ENCODE peak calls at places on chromosomes 6 and 20, in eight cellular contexts. X, K, Z, E, F, T, V and H are unnamed samples.

GRCh38 chr20:41192575-41192974 is 55.2 kb downstream of the PLCG1 start:
- DNase-seq in X (no peak), K (no peak), Z (no peak), E (no peak), F (no peak), T (no peak), V (no peak), H (no peak)

GRCh38 chr6:170092826-170093225 is 198.1 kb downstream of the DLL1 start:
- DNase-seq in X (no peak), K (no peak), Z (no peak), E (no peak), F (no peak), T (no peak), V (no peak), H (no peak)

GRCh38 chr6:15366003-15366535 is 120.2 kb downstream of the JARID2 start:
- DNase-seq in X (no peak), K (no peak), Z (no peak), E (no peak), F (no peak), T (no peak), V (no peak), H (no peak)

GRCh38 chr20:42549496-42549895 is 640.2 kb downstream of the PTPRT start:
- DNase-seq in X (no peak), K (no peak), Z (no peak), E (no peak), F (no peak), T (no peak), V (no peak), H (no peak)

GRCh38 chr20:1310087-1310486 is 18.9 kb downstream of the SDCBP2 start:
- DNase-seq in X (no peak), K (no peak), Z (no peak), E (no peak), F (no peak), T (no peak), V (no peak), H (no peak)

GRCh38 chr6:51711876-51712275 is 375.5 kb downstream of the PKHD1 start:
- DNase-seq in X (no peak), K (no peak), Z (no peak), E (no peak), F (no peak), T (no peak), V (no peak), H (no peak)

GRCh38 chr6:119535332-119535731 is 185.8 kb upstream of the MAN1A1 start:
- DNase-seq in X (no peak), K (no peak), Z (no peak), E (no peak), F (no peak), T (no peak), V (no peak), H (peak)

GRCh38 chr20:47586648-47587306 is 85.1 kb downstream of the NCOA3 start:
- DNase-seq in X (no peak), K (no peak), Z (no peak), E (peak), F (no peak), T (no peak), V (peak), H (no peak)

GRCh38 chr6:166439366-166440091 is 56.8 kb upstream of the MPC1 start:
- DNase-seq in X (no peak), K (no peak), Z (no peak), E (no peak), F (no peak), T (no peak), V (no peak), H (no peak)

GRCh38 chr20:3784226-3784853 is 2.2 kb downstream of the CENPB start:
- DNase-seq in X (no peak), K (no peak), Z (no peak), E (no peak), F (no peak), T (no peak), V (no peak), H (no peak)

DNA sequence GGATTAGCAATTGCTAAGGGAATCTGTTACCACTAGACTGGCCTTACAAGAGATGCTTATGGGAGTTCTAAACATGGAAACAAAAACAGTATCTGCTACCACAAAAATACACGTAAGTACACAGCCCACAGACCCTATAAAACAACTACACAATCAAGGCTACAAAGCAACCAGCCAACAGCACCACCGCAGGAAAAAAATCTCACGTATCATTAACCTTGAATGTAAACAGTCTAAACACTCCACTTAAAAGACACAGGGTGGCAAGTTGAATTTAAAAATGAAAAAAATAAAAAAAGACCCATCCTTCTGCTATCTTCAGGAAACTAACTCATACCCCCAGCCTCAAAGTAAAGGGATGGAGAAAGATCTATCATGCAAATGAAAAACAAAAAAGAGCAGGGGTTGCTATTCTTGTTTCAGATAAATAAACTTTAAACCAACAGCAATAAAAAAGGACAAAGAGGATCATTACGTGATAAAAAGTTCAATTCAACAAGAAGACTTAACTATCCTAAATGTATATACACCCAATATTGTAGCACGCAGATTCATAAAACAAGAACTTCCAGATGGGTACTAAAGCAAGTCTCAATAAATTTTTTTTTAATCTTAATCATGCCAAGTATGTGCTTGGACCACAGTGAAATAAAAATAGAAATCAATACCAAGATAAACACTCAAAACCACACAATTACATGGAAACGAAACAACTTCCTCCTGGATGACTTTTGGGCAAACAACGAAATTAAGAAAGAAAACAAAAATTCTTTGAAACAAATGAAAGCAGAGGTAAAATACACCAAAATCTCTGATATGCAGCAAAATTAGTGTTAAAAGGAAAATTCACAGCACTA is 52.3 kb downstream of the RNGTT start:
- DNase-seq in X (no peak), K (no peak), Z (no peak), E (peak), F (no peak), T (no peak), V (no peak), H (no peak)
- H3K27ac ChIP-seq in X (no peak), K (no peak), Z (no peak), E (no peak), F (no peak), T (no peak), V (no peak), H (no peak)

DNA sequence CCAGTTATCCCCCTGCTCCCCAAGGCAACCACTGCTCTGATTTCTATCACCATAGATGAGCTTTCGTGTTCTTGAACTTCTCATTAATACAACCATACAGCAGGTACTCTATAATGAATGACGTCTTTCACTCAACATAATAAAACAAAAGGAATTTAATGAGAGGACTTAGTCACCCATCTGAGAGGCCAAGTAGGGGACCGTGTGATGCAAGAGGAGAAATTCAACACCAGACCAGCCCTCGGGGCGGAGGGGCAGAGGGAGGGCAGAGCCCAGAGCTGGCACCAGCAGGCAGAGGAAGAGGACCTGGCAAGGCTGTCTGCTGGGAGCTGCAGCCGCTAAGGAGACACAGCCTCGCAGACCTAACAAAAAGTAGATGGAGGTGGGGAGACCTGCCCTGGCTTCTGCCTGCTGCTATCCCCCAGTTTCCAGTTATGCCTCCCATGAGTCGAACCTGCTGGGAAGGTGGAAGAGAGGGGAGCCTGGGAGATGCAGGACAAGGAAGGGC is 13.7 kb downstream of the CCN5 start:
- DNase-seq in X (no peak), K (no peak), Z (peak), E (peak), F (peak), T (peak), V (peak), H (no peak)
- H3K27ac ChIP-seq in X (peak), K (no peak), Z (peak), E (no peak), F (peak), T (no peak), V (no peak), H (no peak)

DNA sequence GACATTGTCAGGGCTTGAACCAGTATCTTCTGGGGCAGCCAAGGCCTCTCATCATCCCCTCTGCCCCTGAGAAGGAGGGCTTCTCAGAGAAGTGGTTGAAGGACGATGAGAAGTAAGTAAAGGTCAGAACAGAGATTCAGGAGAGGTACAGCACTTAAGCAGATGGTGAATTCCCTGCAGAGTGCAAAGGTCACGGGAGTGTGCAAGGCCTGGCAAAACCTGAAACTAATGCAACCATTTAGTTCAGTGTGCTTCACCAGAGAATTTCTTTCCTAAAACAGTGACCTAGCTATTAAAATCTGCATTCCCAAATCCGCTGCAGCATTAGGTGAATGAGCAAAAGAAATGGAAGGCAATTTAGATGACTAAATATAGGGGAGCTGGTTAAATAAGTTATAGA is 58.4 kb downstream of the TRERF1 start:
- DNase-seq in X (no peak), K (no peak), Z (no peak), E (no peak), F (no peak), T (no peak), V (no peak), H (no peak)
- H3K27ac ChIP-seq in X (no peak), K (no peak), Z (no peak), E (no peak), F (no peak), T (no peak), V (peak), H (no peak)

GRCh38 chr20:38714308-38714707 is 10.0 kb upstream of the SLC32A1 start:
- DNase-seq in X (no peak), K (no peak), Z (no peak), E (no peak), F (no peak), T (no peak), V (no peak), H (no peak)
- H3K27ac ChIP-seq in X (no peak), K (no peak), Z (no peak), E (no peak), F (no peak), T (no peak), V (no peak), H (no peak)

GRCh38 chr6:26269406-26270120 is 95.4 kb upstream of the BTN3A2 start:
- DNase-seq in X (no peak), K (no peak), Z (no peak), E (no peak), F (no peak), T (no peak), V (no peak), H (no peak)
- H3K27ac ChIP-seq in X (no peak), K (no peak), Z (peak), E (no peak), F (no peak), T (no peak), V (no peak), H (peak)

DNA sequence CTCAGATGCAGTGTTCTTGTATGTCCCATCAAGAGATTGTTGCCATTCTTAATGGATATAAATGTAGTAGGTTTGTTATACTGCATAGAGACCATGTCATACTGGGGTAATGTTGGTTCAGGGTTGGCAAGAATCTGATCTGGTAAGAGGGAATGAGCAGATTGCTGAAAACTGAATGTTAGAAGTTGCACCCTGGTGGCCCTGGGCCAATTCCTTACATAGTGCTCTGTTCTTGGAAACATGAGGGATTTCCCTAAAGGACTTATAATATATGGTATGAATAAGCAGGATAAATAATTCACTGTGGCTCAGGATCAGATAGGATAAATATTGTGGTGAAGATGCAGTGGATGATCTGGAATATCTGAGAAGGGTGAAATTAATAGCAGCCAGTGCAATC is 70.2 kb downstream of the ANKS1A start:
- DNase-seq in X (no peak), K (no peak), Z (no peak), E (no peak), F (no peak), T (no peak), V (no peak), H (no peak)
- H3K27ac ChIP-seq in X (no peak), K (no peak), Z (no peak), E (no peak), F (no peak), T (peak), V (no peak), H (no peak)

DNA sequence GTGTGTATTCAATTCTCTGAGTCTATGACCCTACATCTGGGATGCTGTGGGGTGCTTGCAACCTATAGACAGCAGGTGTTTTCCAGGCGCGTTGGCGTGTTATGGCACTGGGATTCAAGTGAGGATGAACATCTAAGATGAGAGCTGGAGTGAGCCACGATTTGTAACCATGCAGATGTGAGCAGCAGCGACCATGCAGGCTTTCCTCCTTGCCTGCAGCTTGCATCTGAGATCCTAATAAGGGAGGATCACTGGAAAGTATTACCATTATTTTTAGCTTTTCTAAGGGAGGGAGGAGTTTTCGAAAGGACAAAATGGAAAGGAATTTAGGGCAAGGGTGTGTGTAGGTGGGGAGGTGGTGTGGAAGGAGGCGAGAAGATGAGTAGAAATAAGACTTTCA is 216.7 kb downstream of the ATXN1 start:
- DNase-seq in X (no peak), K (no peak), Z (no peak), E (no peak), F (no peak), T (no peak), V (no peak), H (no peak)
- H3K27ac ChIP-seq in X (peak), K (no peak), Z (no peak), E (no peak), F (no peak), T (no peak), V (peak), H (no peak)